ENCODE peak calls at places on chromosomes 6 and 20, in four cellular contexts. One of them, this sample, is unnamed.
A peak's percentile ranks its signal among the peaks of the same experiment; 100 is the strongest.

GRCh38 chr6:90274481-90275030 is 22.1 kb downstream of the BACH2 start:
- DNase-seq in left ventricle myocardium superior: no peak
- DNase-seq in naive thymus-derived CD4-positive, alpha-beta T cell: peak; percentile 57
- DNase-seq in Caki2: no peak
- DNase-seq in this sample: peak; percentile 83

GRCh38 chr6:52407467-52407866 is 12.7 kb upstream of the EFHC1 start:
- DNase-seq in left ventricle myocardium superior: no peak
- DNase-seq in naive thymus-derived CD4-positive, alpha-beta T cell: no peak
- DNase-seq in Caki2: peak; percentile 61
- DNase-seq in this sample: no peak

GRCh38 chr20:59013959-59014608 is 5.1 kb upstream of the TUBB1 start:
- DNase-seq in left ventricle myocardium superior: no peak
- DNase-seq in naive thymus-derived CD4-positive, alpha-beta T cell: no peak
- DNase-seq in Caki2: no peak
- DNase-seq in this sample: no peak

GRCh38 chr6:131998255-131998982 is 47.2 kb upstream of the CCN2 start:
- DNase-seq in left ventricle myocardium superior: no peak
- DNase-seq in naive thymus-derived CD4-positive, alpha-beta T cell: no peak
- DNase-seq in Caki2: no peak
- DNase-seq in this sample: no peak

GRCh38 chr6:138297761-138298298 is 79.5 kb upstream of the PBOV1 start:
- DNase-seq in left ventricle myocardium superior: no peak
- DNase-seq in naive thymus-derived CD4-positive, alpha-beta T cell: no peak
- DNase-seq in Caki2: no peak
- DNase-seq in this sample: no peak

GRCh38 chr6:148866657-148867268 is 119.9 kb downstream of the UST start:
- DNase-seq in left ventricle myocardium superior: no peak
- DNase-seq in naive thymus-derived CD4-positive, alpha-beta T cell: no peak
- DNase-seq in Caki2: no peak
- DNase-seq in this sample: no peak

GRCh38 chr6:27839303-27840081 is 72.7 kb downstream of the OR2B2 start:
- DNase-seq in left ventricle myocardium superior: no peak
- DNase-seq in naive thymus-derived CD4-positive, alpha-beta T cell: no peak
- DNase-seq in Caki2: peak; percentile 85
- DNase-seq in this sample: no peak

GRCh38 chr6:39816744-39817143 is 24.6 kb downstream of the DAAM2 start:
- DNase-seq in left ventricle myocardium superior: no peak
- DNase-seq in naive thymus-derived CD4-positive, alpha-beta T cell: no peak
- DNase-seq in Caki2: no peak
- DNase-seq in this sample: no peak

GRCh38 chr20:45927071-45927878 is 7.2 kb upstream of the PCIF1 start:
- DNase-seq in left ventricle myocardium superior: peak; percentile 24
- DNase-seq in naive thymus-derived CD4-positive, alpha-beta T cell: no peak
- DNase-seq in Caki2: no peak
- DNase-seq in this sample: no peak

GRCh38 chr6:130600880-130601341 is 226.3 kb upstream of the SMLR1 start:
- DNase-seq in left ventricle myocardium superior: no peak
- DNase-seq in naive thymus-derived CD4-positive, alpha-beta T cell: no peak
- DNase-seq in Caki2: no peak
- DNase-seq in this sample: no peak

GRCh38 chr6:109867009-109867969 is 110.8 kb upstream of the GPR6 start:
- DNase-seq in left ventricle myocardium superior: peak; percentile 50
- DNase-seq in naive thymus-derived CD4-positive, alpha-beta T cell: no peak
- DNase-seq in Caki2: no peak
- DNase-seq in this sample: no peak

GRCh38 chr6:52331793-52332457 is 30.0 kb upstream of the PAQR8 start:
- DNase-seq in left ventricle myocardium superior: no peak
- DNase-seq in naive thymus-derived CD4-positive, alpha-beta T cell: no peak
- DNase-seq in Caki2: no peak
- DNase-seq in this sample: no peak

GRCh38 chr20:32441638-32442037 is 83.5 kb downstream of the ASXL1 start:
- DNase-seq in left ventricle myocardium superior: no peak
- DNase-seq in naive thymus-derived CD4-positive, alpha-beta T cell: no peak
- DNase-seq in Caki2: no peak
- DNase-seq in this sample: no peak

GRCh38 chr6:24710519-24711303 is 8.2 kb downstream of the C6orf62 start:
- DNase-seq in left ventricle myocardium superior: no peak
- DNase-seq in naive thymus-derived CD4-positive, alpha-beta T cell: no peak
- DNase-seq in Caki2: no peak
- DNase-seq in this sample: no peak

GRCh38 chr6:111061493-111061892 is 25.8 kb upstream of the SLC16A10 start:
- DNase-seq in left ventricle myocardium superior: no peak
- DNase-seq in naive thymus-derived CD4-positive, alpha-beta T cell: no peak
- DNase-seq in Caki2: peak; percentile 2
- DNase-seq in this sample: no peak

GRCh38 chr6:13485923-13486557 is 1.4 kb downstream of the GFOD1 start:
- DNase-seq in left ventricle myocardium superior: peak; percentile 60
- DNase-seq in naive thymus-derived CD4-positive, alpha-beta T cell: no peak
- DNase-seq in Caki2: no peak
- DNase-seq in this sample: peak; percentile 18

GRCh38 chr6:157403011-157403683 is 22.2 kb downstream of the ZDHHC14 start:
- DNase-seq in left ventricle myocardium superior: no peak
- DNase-seq in naive thymus-derived CD4-positive, alpha-beta T cell: no peak
- DNase-seq in Caki2: no peak
- DNase-seq in this sample: no peak

GRCh38 chr6:22098623-22099022 is 198.2 kb downstream of the PRL start:
- DNase-seq in left ventricle myocardium superior: no peak
- DNase-seq in naive thymus-derived CD4-positive, alpha-beta T cell: no peak
- DNase-seq in Caki2: no peak
- DNase-seq in this sample: no peak

GRCh38 chr6:134049586-134049985 is 2.8 kb downstream of the SLC2A12 start:
- DNase-seq in left ventricle myocardium superior: no peak
- DNase-seq in naive thymus-derived CD4-positive, alpha-beta T cell: no peak
- DNase-seq in Caki2: no peak
- DNase-seq in this sample: no peak

GRCh38 chr6:15077006-15077405 is 168.9 kb upstream of the JARID2 start:
- DNase-seq in left ventricle myocardium superior: no peak
- DNase-seq in naive thymus-derived CD4-positive, alpha-beta T cell: no peak
- DNase-seq in Caki2: peak; percentile 55
- DNase-seq in this sample: no peak

GRCh38 chr20:44728835-44729342 is 13.7 kb downstream of the CCN5 start:
- DNase-seq in left ventricle myocardium superior: peak; percentile 75
- DNase-seq in naive thymus-derived CD4-positive, alpha-beta T cell: no peak
- DNase-seq in Caki2: peak; percentile 99
- DNase-seq in this sample: no peak

GRCh38 chr6:87407531-87407895 is 259 bp upstream of the CFAP206 start:
- DNase-seq in left ventricle myocardium superior: peak; percentile 34
- DNase-seq in naive thymus-derived CD4-positive, alpha-beta T cell: no peak
- DNase-seq in Caki2: peak; percentile 67
- DNase-seq in this sample: peak; percentile 2

GRCh38 chr20:31485450-31486339 is 10.6 kb downstream of the REM1 start:
- DNase-seq in left ventricle myocardium superior: peak; percentile 79
- DNase-seq in naive thymus-derived CD4-positive, alpha-beta T cell: no peak
- DNase-seq in Caki2: no peak
- DNase-seq in this sample: no peak

GRCh38 chr6:66508433-66508832 is 801.4 kb upstream of the EYS start:
- DNase-seq in left ventricle myocardium superior: no peak
- DNase-seq in naive thymus-derived CD4-positive, alpha-beta T cell: no peak
- DNase-seq in Caki2: no peak
- DNase-seq in this sample: no peak

GRCh38 chr6:15685629-15686028 is 22.8 kb upstream of the DTNBP1 start:
- DNase-seq in left ventricle myocardium superior: no peak
- DNase-seq in naive thymus-derived CD4-positive, alpha-beta T cell: no peak
- DNase-seq in Caki2: no peak
- DNase-seq in this sample: no peak

GRCh38 chr6:156720739-156721714 is 56.2 kb upstream of the ARID1B start:
- DNase-seq in left ventricle myocardium superior: no peak
- DNase-seq in naive thymus-derived CD4-positive, alpha-beta T cell: no peak
- DNase-seq in Caki2: peak; percentile 6
- DNase-seq in this sample: no peak

GRCh38 chr6:135066397-135066796 is 11.8 kb upstream of the HBS1L start:
- DNase-seq in left ventricle myocardium superior: no peak
- DNase-seq in naive thymus-derived CD4-positive, alpha-beta T cell: no peak
- DNase-seq in Caki2: no peak
- DNase-seq in this sample: no peak

GRCh38 chr6:19410477-19410876 is 426.7 kb upstream of the ID4 start:
- DNase-seq in left ventricle myocardium superior: no peak
- DNase-seq in naive thymus-derived CD4-positive, alpha-beta T cell: no peak
- DNase-seq in Caki2: peak; percentile 55
- DNase-seq in this sample: no peak

GRCh38 chr6:18350728-18351127 is 36.4 kb upstream of the RNF144B start:
- DNase-seq in left ventricle myocardium superior: no peak
- DNase-seq in naive thymus-derived CD4-positive, alpha-beta T cell: no peak
- DNase-seq in Caki2: no peak
- DNase-seq in this sample: no peak

GRCh38 chr20:6975326-6975725 is 207.8 kb downstream of the BMP2 start:
- DNase-seq in left ventricle myocardium superior: no peak
- DNase-seq in naive thymus-derived CD4-positive, alpha-beta T cell: no peak
- DNase-seq in Caki2: no peak
- DNase-seq in this sample: no peak

GRCh38 chr6:151914475-151914874 is 107.0 kb downstream of the ESR1 start:
- DNase-seq in left ventricle myocardium superior: no peak
- DNase-seq in naive thymus-derived CD4-positive, alpha-beta T cell: no peak
- DNase-seq in Caki2: no peak
- DNase-seq in this sample: no peak

GRCh38 chr6:75205776-75206334 is at the start of gene COL12A1:
- DNase-seq in left ventricle myocardium superior: peak; percentile 94
- DNase-seq in naive thymus-derived CD4-positive, alpha-beta T cell: no peak
- DNase-seq in Caki2: peak; percentile 85
- DNase-seq in this sample: no peak

GRCh38 chr20:15992564-15992963 is 580.7 kb downstream of the KIF16B start:
- DNase-seq in left ventricle myocardium superior: no peak
- DNase-seq in naive thymus-derived CD4-positive, alpha-beta T cell: no peak
- DNase-seq in Caki2: peak; percentile 46
- DNase-seq in this sample: no peak

GRCh38 chr6:110053395-110054240 is 75.5 kb downstream of the GPR6 start:
- DNase-seq in left ventricle myocardium superior: no peak
- DNase-seq in naive thymus-derived CD4-positive, alpha-beta T cell: no peak
- DNase-seq in Caki2: peak; percentile 22
- DNase-seq in this sample: no peak

This sample was measured in activated T-helper 9 cell treated with anti-CD3 and anti-CD28 coated beads, Interleukin-2, amount 50 U/mL, for 16 hours.